ENCODE peak calls at places on chromosome 5, in eight cellular contexts. Z is fibroblast of lung, L is stomach, U is progenitor cell of endocrine pancreas, Y is lung, H is lower lobe of right lung, I is neural progenitor cell, W is endothelial cell. B is an unnamed sample.
A peak's percentile ranks its signal among the peaks of the same experiment; 100 is the strongest.

GRCh38 chr5:130316971-130317421 is 412.7 kb downstream of the CHSY3 start:
- DNase-seq in U (no peak), W (no peak), Z (peak; percentile 18), H (no peak), I (peak; percentile 81), L (no peak), Y (no peak), B (no peak)

GRCh38 chr5:122300968-122301367 is 11.1 kb upstream of the SNCAIP start:
- DNase-seq in Z (no peak), L (no peak), Y (no peak), W (no peak), U (no peak), H (no peak), I (no peak), B (no peak)

GRCh38 chr5:87195616-87196015 is 72.1 kb upstream of the RASA1 start:
- DNase-seq in U (no peak), L (no peak), H (no peak), I (no peak), W (no peak), Z (peak; percentile 55), Y (no peak), B (no peak)

GRCh38 chr5:74810915-74811314 is 43.9 kb downstream of the NSA2 start:
- DNase-seq in Y (no peak), I (no peak), U (no peak), W (no peak), L (no peak), Z (peak; percentile 11), H (no peak), B (no peak)

GRCh38 chr5:60896991-60897390 is 47.9 kb downstream of the ERCC8 start:
- DNase-seq in L (no peak), I (no peak), U (no peak), Z (no peak), Y (no peak), W (no peak), H (no peak), B (no peak)

GRCh38 chr5:160463775-160464465 is 42.3 kb downstream of the PTTG1 start:
- DNase-seq in Z (peak; percentile 89), H (no peak), I (no peak), U (no peak), L (no peak), W (no peak), Y (no peak), B (peak; percentile 33)

GRCh38 chr5:159571501-159572244 is 241.4 kb upstream of the IL12B start:
- DNase-seq in L (no peak), Z (no peak), Y (no peak), H (no peak), W (no peak), U (no peak), I (no peak), B (peak; percentile 29)

GRCh38 chr5:77645158-77645994 is 6.9 kb upstream of the OTP start:
- DNase-seq in Z (no peak), U (peak; percentile 65), I (peak; percentile 88), H (peak; percentile 50), W (peak; percentile 83), L (peak; percentile 47), Y (no peak), B (peak; percentile 84)

GRCh38 chr5:14508046-14508445 is 73.5 kb upstream of the OTULINL start:
- DNase-seq in I (no peak), Y (no peak), H (no peak), Z (no peak), W (no peak), L (no peak), U (no peak), B (no peak)

GRCh38 chr5:95797301-95797700 is 25.2 kb downstream of the GLRX start:
- DNase-seq in L (no peak), Z (no peak), H (no peak), I (no peak), U (no peak), W (no peak), Y (no peak), B (no peak)

GRCh38 chr5:159849437-159850191 is 66.7 kb upstream of the ADRA1B start:
- DNase-seq in U (no peak), W (no peak), L (no peak), H (no peak), Y (no peak), Z (peak; percentile 91), I (no peak), B (peak; percentile 12)

GRCh38 chr5:74056102-74056788 is 430.2 kb downstream of the ARHGEF28 start:
- DNase-seq in I (no peak), U (no peak), Y (no peak), L (no peak), H (no peak), Z (no peak), W (no peak), B (no peak)

GRCh38 chr5:143870871-143871632 is 59.1 kb downstream of the HMHB1 start:
- DNase-seq in Y (no peak), H (no peak), Z (peak; percentile 69), I (no peak), U (no peak), L (no peak), W (no peak), B (no peak)

GRCh38 chr5:53381-54174 is 38.4 kb upstream of the PLEKHG4B start:
- DNase-seq in U (peak; percentile 54), Y (peak; percentile 34), H (no peak), Z (peak; percentile 26), L (peak; percentile 73), W (peak; percentile 56), I (peak; percentile 95), B (peak; percentile 86)

GRCh38 chr5:119483155-119483554 is 30.9 kb downstream of the HSD17B4 start:
- DNase-seq in I (no peak), U (no peak), Z (no peak), H (no peak), Y (no peak), L (no peak), W (no peak), B (no peak)

GRCh38 chr5:16787278-16787677 is 148.8 kb downstream of the MYO10 start:
- DNase-seq in U (no peak), Z (no peak), L (peak; percentile 42), Y (no peak), H (no peak), W (no peak), I (no peak), B (no peak)

GRCh38 chr5:151153766-151154272 is 3.8 kb downstream of the ANXA6 start:
- DNase-seq in W (no peak), Z (no peak), Y (no peak), I (no peak), L (no peak), U (no peak), H (no peak), B (no peak)

GRCh38 chr5:103464801-103465484 is 97.6 kb downstream of the NUDT12 start:
- DNase-seq in U (no peak), H (no peak), W (no peak), Z (no peak), L (no peak), Y (no peak), I (no peak), B (no peak)

GRCh38 chr5:130715541-130715940 is 449.5 kb downstream of the HINT1 start:
- DNase-seq in Y (no peak), Z (peak; percentile 56), L (no peak), I (no peak), U (no peak), W (no peak), H (no peak), B (no peak)

GRCh38 chr5:178282391-178282790 is 49.8 kb upstream of the PHYKPL start:
- DNase-seq in L (no peak), Z (no peak), I (no peak), W (no peak), H (peak; percentile 40), U (no peak), Y (no peak), B (no peak)

DNA sequence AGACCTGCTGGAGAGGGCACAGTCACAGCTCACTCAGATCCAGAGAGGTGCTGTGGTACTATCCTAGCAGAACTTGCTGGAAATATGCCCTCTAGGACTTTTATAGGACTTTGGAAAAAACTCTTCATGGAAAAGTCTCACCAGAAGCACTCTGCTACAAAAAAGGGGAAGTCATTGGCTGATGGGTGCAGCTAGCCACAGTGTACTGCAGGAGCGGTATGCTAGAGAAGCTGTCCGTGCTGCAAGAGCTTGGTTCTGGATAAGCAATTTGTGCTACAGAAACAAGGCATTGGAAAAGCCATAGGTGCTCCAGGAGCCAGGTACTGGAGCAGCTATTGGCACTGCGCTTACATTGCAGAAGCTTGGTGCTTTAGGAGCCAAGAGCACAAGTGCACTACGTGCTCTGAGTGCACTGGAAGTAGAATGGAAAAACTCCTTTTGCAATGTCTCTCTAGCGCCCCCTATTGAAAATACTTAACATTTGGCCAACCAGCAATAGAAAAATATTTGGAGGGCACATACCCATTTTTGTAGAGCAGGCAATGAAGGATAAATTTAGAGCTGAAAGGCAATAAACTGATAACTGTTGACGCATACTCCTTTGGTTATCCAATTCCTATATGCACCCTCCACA is 83.4 kb downstream of the MEGF10 start:
- DNase-seq in W (no peak), U (no peak), H (no peak), Y (no peak), L (no peak), I (peak; percentile 24), Z (no peak), B (no peak)
- TF ChIP-seq CTCF in W (peak; percentile 87), U (peak; percentile 35), H (no peak), Y (no peak), L (no peak), I (peak; percentile 52), Z (no peak), B (peak; percentile 61)

GRCh38 chr5:114018178-114018577 is 343.7 kb upstream of the KCNN2 start:
- DNase-seq in H (no peak), U (no peak), Z (no peak), Y (no peak), I (peak; percentile 52), L (no peak), W (no peak), B (no peak)
- TF ChIP-seq CTCF in H (no peak), U (peak; percentile 44), Z (no peak), Y (no peak), I (peak; percentile 66), L (no peak), W (peak; percentile 13), B (peak; percentile 17)

DNA sequence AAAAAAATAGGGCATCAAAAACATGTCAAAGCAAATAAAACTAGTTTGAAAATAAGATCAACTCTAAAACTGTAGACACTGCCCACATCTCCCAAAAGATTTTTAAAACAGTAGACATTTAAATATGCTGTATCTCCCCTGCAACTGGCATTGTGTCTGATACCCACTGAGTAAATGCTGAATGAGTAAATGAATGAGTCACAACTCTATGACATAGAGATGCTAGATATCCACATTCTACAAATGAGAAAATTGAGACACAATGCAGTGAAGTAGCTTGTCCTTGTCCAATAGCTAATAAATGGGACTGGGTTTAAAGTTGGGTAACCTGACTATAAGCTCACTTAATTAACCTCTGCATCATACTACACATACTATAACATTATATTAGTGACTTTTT is 14.0 kb upstream of the MAP1B start:
- DNase-seq in I (no peak), L (no peak), Y (no peak), Z (peak; percentile 65), U (no peak), H (no peak), W (no peak), B (no peak)
- TF ChIP-seq CTCF in I (no peak), L (no peak), Y (no peak), Z (no peak), U (no peak), H (no peak), W (no peak), B (no peak)

DNA sequence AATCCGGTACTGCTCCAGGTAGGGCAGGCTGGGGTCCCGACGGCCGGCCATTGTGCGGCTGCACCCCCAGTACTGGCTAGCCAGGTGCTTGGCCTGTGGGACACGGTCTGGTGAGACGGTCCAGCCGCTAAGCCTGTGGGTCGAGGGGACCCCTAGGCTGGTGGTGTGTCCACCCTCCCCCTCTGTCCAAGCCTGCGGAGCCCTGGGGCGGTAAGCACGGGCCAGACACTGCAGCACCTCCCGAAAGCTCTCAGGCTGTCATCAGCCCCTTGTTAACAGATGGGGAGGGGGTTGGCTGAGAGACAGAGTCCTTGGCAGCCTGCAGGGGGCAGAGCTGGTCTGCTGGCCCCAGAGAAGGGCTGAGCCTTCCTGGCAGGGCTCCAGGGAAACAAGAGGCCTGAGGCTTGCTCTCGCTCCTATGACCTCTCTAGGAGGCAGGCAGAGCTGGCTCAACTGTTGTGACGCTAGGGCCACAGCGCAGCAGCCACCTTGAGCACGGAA is 11.8 kb upstream of the MRNIP start:
- DNase-seq in W (peak; percentile 38), H (peak; percentile 79), Y (peak; percentile 53), U (no peak), L (peak; percentile 62), I (peak; percentile 79), Z (peak; percentile 11), B (peak; percentile 64)
- TF ChIP-seq CTCF in W (peak; percentile 23), H (peak; percentile 41), Y (no peak), U (peak; percentile 44), L (no peak), I (peak; percentile 64), Z (no peak), B (no peak)